ENCODE peak calls at places on chromosomes 5 and 9, in five cellular contexts. One of them, this sample, is unnamed.

GRCh38 chr9:78967557-78968212 is 604.1 kb upstream of the TLE4 start:
- DNase-seq in lower lobe of right lung: no peak
- DNase-seq in cardiac muscle cell: no peak
- DNase-seq in transverse colon: no peak
- DNase-seq in choroid plexus epithelial cell: no peak
- DNase-seq in this sample: peak; percentile 28

GRCh38 chr5:9197881-9198260 is 348.0 kb downstream of the SEMA5A start:
- DNase-seq in lower lobe of right lung: no peak
- DNase-seq in cardiac muscle cell: no peak
- DNase-seq in transverse colon: no peak
- DNase-seq in choroid plexus epithelial cell: peak; percentile 67
- DNase-seq in this sample: peak; percentile 70

GRCh38 chr5:141862936-141863543 is 15.2 kb downstream of the PCDH1 start:
- DNase-seq in lower lobe of right lung: no peak
- DNase-seq in cardiac muscle cell: no peak
- DNase-seq in transverse colon: no peak
- DNase-seq in choroid plexus epithelial cell: no peak
- DNase-seq in this sample: no peak

GRCh38 chr9:111952559-111952958 is 55.9 kb downstream of the UGCG start:
- DNase-seq in lower lobe of right lung: no peak
- DNase-seq in cardiac muscle cell: no peak
- DNase-seq in transverse colon: no peak
- DNase-seq in choroid plexus epithelial cell: peak; percentile 80
- DNase-seq in this sample: peak; percentile 96

GRCh38 chr5:53219174-53219573 is 109.6 kb upstream of the MOCS2 start:
- DNase-seq in lower lobe of right lung: no peak
- DNase-seq in cardiac muscle cell: no peak
- DNase-seq in transverse colon: no peak
- DNase-seq in choroid plexus epithelial cell: no peak
- DNase-seq in this sample: no peak

GRCh38 chr9:4674783-4675182 is 4.6 kb upstream of the CDC37L1 start:
- DNase-seq in lower lobe of right lung: no peak
- DNase-seq in cardiac muscle cell: no peak
- DNase-seq in transverse colon: no peak
- DNase-seq in choroid plexus epithelial cell: peak; percentile 86
- DNase-seq in this sample: peak; percentile 95

GRCh38 chr9:21709464-21710058 is 92.9 kb upstream of the MTAP start:
- DNase-seq in lower lobe of right lung: no peak
- DNase-seq in cardiac muscle cell: peak; percentile 66
- DNase-seq in transverse colon: peak; percentile 45
- DNase-seq in choroid plexus epithelial cell: peak; percentile 73
- DNase-seq in this sample: peak; percentile 53

GRCh38 chr5:10452768-10453331 is 11.2 kb downstream of the ROPN1L start:
- DNase-seq in lower lobe of right lung: no peak
- DNase-seq in cardiac muscle cell: peak; percentile 77
- DNase-seq in transverse colon: no peak
- DNase-seq in choroid plexus epithelial cell: peak; percentile 95
- DNase-seq in this sample: peak; percentile 95

GRCh38 chr5:102532126-102532525 is 33.3 kb upstream of the SLCO6A1 start:
- DNase-seq in lower lobe of right lung: no peak
- DNase-seq in cardiac muscle cell: no peak
- DNase-seq in transverse colon: no peak
- DNase-seq in choroid plexus epithelial cell: peak; percentile 53
- DNase-seq in this sample: no peak

GRCh38 chr9:132615822-132616221 is 33.4 kb downstream of the BARHL1 start:
- DNase-seq in lower lobe of right lung: no peak
- DNase-seq in cardiac muscle cell: no peak
- DNase-seq in transverse colon: no peak
- DNase-seq in choroid plexus epithelial cell: no peak
- DNase-seq in this sample: no peak

GRCh38 chr5:100900796-100901731 is 2.0 kb downstream of the ST8SIA4 start:
- DNase-seq in lower lobe of right lung: peak; percentile 88
- DNase-seq in cardiac muscle cell: peak; percentile 48
- DNase-seq in transverse colon: peak; percentile 81
- DNase-seq in choroid plexus epithelial cell: peak; percentile 61
- DNase-seq in this sample: peak; percentile 15

GRCh38 chr5:100900142-100900795 is 2.8 kb downstream of the ST8SIA4 start:
- DNase-seq in lower lobe of right lung: peak; percentile 61
- DNase-seq in cardiac muscle cell: peak; percentile 5
- DNase-seq in transverse colon: peak; percentile 46
- DNase-seq in choroid plexus epithelial cell: peak; percentile 62
- DNase-seq in this sample: no peak

GRCh38 chr5:100902406-100903035 is 561 bp downstream of the ST8SIA4 start:
- DNase-seq in lower lobe of right lung: no peak
- DNase-seq in cardiac muscle cell: no peak
- DNase-seq in transverse colon: no peak
- DNase-seq in choroid plexus epithelial cell: no peak
- DNase-seq in this sample: no peak

GRCh38 chr5:100903036-100903887 is at the start of gene ST8SIA4:
- DNase-seq in lower lobe of right lung: peak; percentile 93
- DNase-seq in cardiac muscle cell: peak; percentile 80
- DNase-seq in transverse colon: peak; percentile 90
- DNase-seq in choroid plexus epithelial cell: peak; percentile 78
- DNase-seq in this sample: peak; percentile 33

DNA sequence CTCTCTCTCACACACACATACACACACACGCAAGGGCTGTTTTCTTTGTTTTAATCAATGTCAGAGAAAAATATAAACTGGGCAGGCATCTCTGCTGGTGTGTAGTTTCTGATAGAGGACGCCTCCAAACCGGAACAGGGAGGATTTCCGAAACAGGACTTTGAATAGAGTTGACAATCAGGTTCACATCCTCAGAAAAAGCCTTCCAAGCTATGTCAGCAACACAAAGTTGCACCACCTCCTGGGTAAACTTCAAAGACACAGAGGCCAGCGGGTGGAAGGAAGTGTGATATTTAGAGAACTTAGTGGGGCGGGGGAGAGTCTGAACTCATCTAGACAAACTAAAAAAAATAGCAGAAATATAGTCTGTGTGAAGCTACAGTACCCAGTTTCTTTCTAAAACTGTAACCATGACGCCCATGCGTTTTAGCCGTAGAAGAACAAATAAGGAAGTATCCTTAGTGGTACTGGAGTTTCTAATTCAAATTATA is 1.2 kb downstream of the ST8SIA4 start:
- DNase-seq in lower lobe of right lung: peak; percentile 52
- DNase-seq in cardiac muscle cell: peak; percentile 13
- DNase-seq in transverse colon: peak; percentile 53
- DNase-seq in choroid plexus epithelial cell: no peak
- DNase-seq in this sample: no peak
- H3K4me3 ChIP-seq in lower lobe of right lung: peak overlapping the region; percentile 73
- H3K4me3 ChIP-seq in cardiac muscle cell: no peak overlapping the region
- H3K4me3 ChIP-seq in transverse colon: peak overlapping the region; percentile 58
- H3K4me3 ChIP-seq in choroid plexus epithelial cell: peak overlapping the region; percentile 71
- H3K4me3 ChIP-seq in this sample: no peak overlapping the region

DNA sequence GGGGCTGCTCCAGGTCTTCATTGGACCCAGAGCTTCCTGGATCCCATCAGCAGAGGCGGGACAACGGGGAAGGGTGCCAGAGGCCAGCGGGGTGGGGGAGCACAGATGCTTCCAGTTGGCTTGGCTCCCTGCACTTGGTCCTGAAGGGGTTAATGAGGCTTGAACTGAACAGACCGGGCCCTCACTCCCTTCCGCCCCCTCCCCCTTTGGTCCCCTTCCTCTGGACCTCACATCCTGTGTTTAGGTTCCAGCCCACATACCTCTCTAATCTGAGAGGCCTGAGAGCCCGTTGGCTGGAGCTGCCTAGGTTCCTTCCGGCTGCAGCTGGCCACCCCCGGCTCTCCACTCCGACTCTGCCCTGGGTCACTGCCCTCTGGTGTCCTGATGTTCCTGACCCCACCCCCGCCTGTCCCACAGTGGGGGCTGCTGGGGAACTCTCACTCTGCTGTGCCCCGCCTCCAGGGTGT is 32.3 kb downstream of the PTPA start:
- DNase-seq in lower lobe of right lung: peak; percentile 66
- DNase-seq in cardiac muscle cell: peak; percentile 91
- DNase-seq in transverse colon: peak; percentile 37
- DNase-seq in choroid plexus epithelial cell: peak; percentile 91
- DNase-seq in this sample: peak; percentile 84
- H3K4me3 ChIP-seq in lower lobe of right lung: peak overlapping the region; percentile 15
- H3K4me3 ChIP-seq in cardiac muscle cell: no peak overlapping the region
- H3K4me3 ChIP-seq in transverse colon: no peak overlapping the region
- H3K4me3 ChIP-seq in choroid plexus epithelial cell: peak overlapping the region; percentile 47
- H3K4me3 ChIP-seq in this sample: no peak overlapping the region

DNA sequence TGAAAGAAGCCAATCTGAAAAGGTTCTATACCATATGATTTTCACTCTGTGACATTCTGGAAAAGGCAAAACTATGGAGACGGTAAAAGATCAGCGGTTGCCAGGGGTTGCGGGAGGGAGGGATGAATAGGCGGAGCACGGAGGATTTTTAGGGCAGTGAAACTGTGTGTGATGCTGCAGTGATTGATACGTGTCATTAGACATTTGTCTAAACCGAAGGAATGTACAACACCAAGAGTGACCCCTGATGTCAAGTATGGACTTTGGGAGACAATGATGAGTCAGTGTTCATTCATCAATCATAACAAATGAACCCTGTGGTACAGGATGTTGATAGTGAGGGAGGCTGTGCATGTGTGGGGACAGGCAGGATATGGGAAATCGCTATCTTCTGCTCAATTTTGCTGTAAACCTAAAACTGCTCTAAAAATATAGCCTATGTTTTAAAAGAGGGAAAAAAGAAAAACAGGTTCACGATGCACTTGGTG is 34.4 kb downstream of the ERGIC1 start:
- DNase-seq in lower lobe of right lung: no peak
- DNase-seq in cardiac muscle cell: no peak
- DNase-seq in transverse colon: no peak
- DNase-seq in choroid plexus epithelial cell: peak; percentile 63
- DNase-seq in this sample: peak; percentile 89
- H3K4me3 ChIP-seq in lower lobe of right lung: no peak overlapping the region
- H3K4me3 ChIP-seq in cardiac muscle cell: no peak overlapping the region
- H3K4me3 ChIP-seq in transverse colon: no peak overlapping the region
- H3K4me3 ChIP-seq in choroid plexus epithelial cell: no peak overlapping the region
- H3K4me3 ChIP-seq in this sample: no peak overlapping the region

GRCh38 chr5:122313001-122313402 is 965 bp downstream of the SNCAIP start:
- DNase-seq in lower lobe of right lung: no peak
- DNase-seq in cardiac muscle cell: no peak
- DNase-seq in transverse colon: no peak
- DNase-seq in choroid plexus epithelial cell: peak; percentile 59
- DNase-seq in this sample: peak; percentile 54

GRCh38 chr5:122312670-122312988 is 592 bp downstream of the SNCAIP start:
- DNase-seq in lower lobe of right lung: no peak
- DNase-seq in cardiac muscle cell: peak; percentile 59
- DNase-seq in transverse colon: no peak
- DNase-seq in choroid plexus epithelial cell: no peak
- DNase-seq in this sample: peak; percentile 40

GRCh38 chr5:122311888-122312669 is at the start of gene SNCAIP:
- DNase-seq in lower lobe of right lung: peak; percentile 59
- DNase-seq in cardiac muscle cell: peak; percentile 75
- DNase-seq in transverse colon: peak; percentile 43
- DNase-seq in choroid plexus epithelial cell: peak; percentile 42
- DNase-seq in this sample: peak; percentile 64

GRCh38 chr5:122310886-122311285 is 1.2 kb upstream of the SNCAIP start:
- DNase-seq in lower lobe of right lung: no peak
- DNase-seq in cardiac muscle cell: no peak
- DNase-seq in transverse colon: no peak
- DNase-seq in choroid plexus epithelial cell: no peak
- DNase-seq in this sample: no peak

DNA sequence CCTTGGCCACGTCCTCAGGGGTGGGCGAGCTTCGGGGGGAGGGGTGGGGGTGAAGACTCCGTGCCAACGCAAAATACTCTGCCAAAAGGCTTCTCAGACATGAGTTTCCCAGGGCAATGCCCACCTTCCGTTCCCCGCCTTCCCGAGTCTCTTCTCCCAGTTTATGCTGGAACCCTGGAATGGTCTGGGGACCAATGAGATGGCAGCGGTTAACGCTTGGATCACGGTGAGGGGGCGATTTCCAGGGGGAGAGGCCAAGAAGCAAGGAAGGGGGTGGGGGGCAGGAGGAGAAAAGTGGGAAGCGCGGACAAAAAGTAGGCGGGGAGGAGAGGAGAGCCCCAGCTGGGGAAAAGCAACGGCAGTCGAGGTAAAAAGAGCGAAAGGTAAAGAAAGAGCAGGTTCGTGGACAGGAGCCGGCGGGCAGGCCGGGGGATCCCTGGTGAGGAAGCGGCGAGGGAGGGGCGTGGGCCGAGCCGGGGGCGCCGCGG is 593 bp upstream of the SNCAIP start:
- DNase-seq in lower lobe of right lung: no peak
- DNase-seq in cardiac muscle cell: no peak
- DNase-seq in transverse colon: no peak
- DNase-seq in choroid plexus epithelial cell: no peak
- DNase-seq in this sample: no peak
- H3K4me3 ChIP-seq in lower lobe of right lung: peak overlapping the region; percentile 60
- H3K4me3 ChIP-seq in cardiac muscle cell: peak overlapping the region; percentile 95
- H3K4me3 ChIP-seq in transverse colon: peak overlapping the region; percentile 68
- H3K4me3 ChIP-seq in choroid plexus epithelial cell: peak overlapping the region; percentile 57
- H3K4me3 ChIP-seq in this sample: peak overlapping the region; percentile 54

GRCh38 chr5:37197340-37198050 is 51.7 kb downstream of the CPLANE1 start:
- DNase-seq in lower lobe of right lung: no peak
- DNase-seq in cardiac muscle cell: no peak
- DNase-seq in transverse colon: no peak
- DNase-seq in choroid plexus epithelial cell: peak; percentile 58
- DNase-seq in this sample: peak; percentile 23
- H3K4me3 ChIP-seq in lower lobe of right lung: peak overlapping the region; percentile 9
- H3K4me3 ChIP-seq in cardiac muscle cell: no peak overlapping the region
- H3K4me3 ChIP-seq in transverse colon: no peak overlapping the region
- H3K4me3 ChIP-seq in choroid plexus epithelial cell: no peak overlapping the region
- H3K4me3 ChIP-seq in this sample: no peak overlapping the region

GRCh38 chr9:130319300-130319699 is 53.7 kb downstream of the HMCN2 start:
- DNase-seq in lower lobe of right lung: no peak
- DNase-seq in cardiac muscle cell: no peak
- DNase-seq in transverse colon: no peak
- DNase-seq in choroid plexus epithelial cell: no peak
- DNase-seq in this sample: no peak

GRCh38 chr9:130319944-130320696 is 54.6 kb downstream of the HMCN2 start:
- DNase-seq in lower lobe of right lung: no peak
- DNase-seq in cardiac muscle cell: no peak
- DNase-seq in transverse colon: no peak
- DNase-seq in choroid plexus epithelial cell: no peak
- DNase-seq in this sample: no peak

GRCh38 chr9:130313103-130313858 is 47.7 kb downstream of the HMCN2 start:
- DNase-seq in lower lobe of right lung: peak; percentile 35
- DNase-seq in cardiac muscle cell: no peak
- DNase-seq in transverse colon: no peak
- DNase-seq in choroid plexus epithelial cell: no peak
- DNase-seq in this sample: no peak

GRCh38 chr9:130315446-130316226 is 50.1 kb downstream of the HMCN2 start:
- DNase-seq in lower lobe of right lung: peak; percentile 10
- DNase-seq in cardiac muscle cell: no peak
- DNase-seq in transverse colon: no peak
- DNase-seq in choroid plexus epithelial cell: no peak
- DNase-seq in this sample: no peak

GRCh38 chr9:130316406-130316805 is 50.8 kb downstream of the HMCN2 start:
- DNase-seq in lower lobe of right lung: no peak
- DNase-seq in cardiac muscle cell: no peak
- DNase-seq in transverse colon: no peak
- DNase-seq in choroid plexus epithelial cell: no peak
- DNase-seq in this sample: no peak
- H3K4me3 ChIP-seq in lower lobe of right lung: no peak overlapping the region
- H3K4me3 ChIP-seq in cardiac muscle cell: no peak overlapping the region
- H3K4me3 ChIP-seq in transverse colon: no peak overlapping the region
- H3K4me3 ChIP-seq in choroid plexus epithelial cell: no peak overlapping the region
- H3K4me3 ChIP-seq in this sample: no peak overlapping the region